ENCODE peak calls at places on chromosomes 13 and 19, in seven cellular contexts. M, V, C, T, U, I and B are unnamed samples.

GRCh38 chr19:38134538-38135149 is 89.4 kb downstream of the DPF1 start:
- DNase-seq in M (no peak), V (no peak), C (peak; percentile 83), T (peak; percentile 28), U (peak; percentile 72), I (no peak), B (peak; percentile 59)

GRCh38 chr19:18194554-18195238 is 1.7 kb downstream of the MPV17L2 start:
- DNase-seq in M (peak; percentile 53), V (no peak), C (peak; percentile 90), T (peak; percentile 37), U (no peak), I (no peak), B (peak; percentile 35)

GRCh38 chr19:35267818-35268545 is 780 bp upstream of the USF2 start:
- DNase-seq in M (peak; percentile 73), V (peak; percentile 93), C (peak; percentile 86), T (peak; percentile 60), U (peak; percentile 66), I (no peak), B (peak; percentile 71)

GRCh38 chr13:78759704-78760103 is 100.7 kb upstream of the OBI1 start:
- DNase-seq in M (no peak), V (no peak), C (no peak), T (no peak), U (peak; percentile 1), I (no peak), B (no peak)

GRCh38 chr19:9945319-9945966 is 9.1 kb upstream of the OLFM2 start:
- DNase-seq in M (peak; percentile 27), V (peak; percentile 98), C (peak; percentile 72), T (peak; percentile 99), U (peak; percentile 99), I (peak; percentile 97), B (no peak)

GRCh38 chr19:49907745-49908446 is 11.2 kb upstream of the IL4I1 start:
- DNase-seq in M (no peak), V (no peak), C (no peak), T (no peak), U (no peak), I (no peak), B (no peak)

GRCh38 chr13:42258747-42259146 is 13.2 kb upstream of the AKAP11 start:
- DNase-seq in M (no peak), V (no peak), C (peak; percentile 75), T (no peak), U (no peak), I (no peak), B (no peak)

GRCh38 chr13:34143637-34144036 is 325.7 kb downstream of the RFC3 start:
- DNase-seq in M (no peak), V (no peak), C (no peak), T (no peak), U (no peak), I (no peak), B (no peak)

GRCh38 chr19:36128392-36128736 is 11.5 kb upstream of the CAPNS1 start:
- DNase-seq in M (peak; percentile 39), V (no peak), C (no peak), T (no peak), U (no peak), I (no peak), B (no peak)

GRCh38 chr13:101305981-101306411 is 110.3 kb downstream of the NALCN start:
- DNase-seq in M (no peak), V (no peak), C (no peak), T (no peak), U (no peak), I (no peak), B (no peak)

GRCh38 chr13:100532090-100532766 is 56.4 kb downstream of the GGACT start:
- DNase-seq in M (no peak), V (no peak), C (peak; percentile 52), T (no peak), U (no peak), I (no peak), B (no peak)

GRCh38 chr19:3268326-3268725 is 43.9 kb downstream of the CELF5 start:
- DNase-seq in M (no peak), V (no peak), C (no peak), T (no peak), U (no peak), I (no peak), B (no peak)

GRCh38 chr13:79989251-79989661 is 351.7 kb downstream of the SPRY2 start:
- DNase-seq in M (no peak), V (no peak), C (no peak), T (no peak), U (peak; percentile 43), I (no peak), B (no peak)

GRCh38 chr13:109593230-109593629 is 193.2 kb downstream of the IRS2 start:
- DNase-seq in M (no peak), V (no peak), C (no peak), T (no peak), U (no peak), I (no peak), B (no peak)

GRCh38 chr13:44021422-44021821 is 141.7 kb downstream of the LACC1 start:
- DNase-seq in M (no peak), V (no peak), C (no peak), T (no peak), U (no peak), I (no peak), B (no peak)

GRCh38 chr19:45615795-45616708 is 14.0 kb upstream of the GPR4 start:
- DNase-seq in M (peak; percentile 79), V (peak; percentile 91), C (peak; percentile 100), T (peak; percentile 94), U (peak; percentile 90), I (peak; percentile 23), B (peak; percentile 98)

GRCh38 chr13:53336441-53337160 is 308.0 kb downstream of the OLFM4 start:
- DNase-seq in M (no peak), V (no peak), C (no peak), T (no peak), U (no peak), I (no peak), B (no peak)

GRCh38 chr13:38803566-38803965 is 116.7 kb downstream of the FREM2 start:
- DNase-seq in M (no peak), V (no peak), C (no peak), T (no peak), U (no peak), I (no peak), B (no peak)

GRCh38 chr19:33674575-33675367 is 53.0 kb downstream of the CHST8 start:
- DNase-seq in M (no peak), V (peak; percentile 79), C (no peak), T (no peak), U (no peak), I (no peak), B (no peak)

GRCh38 chr13:46180393-46180792 is 1.6 kb downstream of the LCP1 start:
- DNase-seq in M (no peak), V (no peak), C (no peak), T (no peak), U (no peak), I (no peak), B (no peak)

GRCh38 chr19:3663838-3664237 is 36.4 kb downstream of the PIP5K1C start:
- DNase-seq in M (no peak), V (no peak), C (no peak), T (no peak), U (no peak), I (no peak), B (no peak)

GRCh38 chr19:17846146-17846545 is 1.6 kb downstream of the JAK3 start:
- DNase-seq in M (no peak), V (no peak), C (no peak), T (no peak), U (no peak), I (no peak), B (no peak)

DNA sequence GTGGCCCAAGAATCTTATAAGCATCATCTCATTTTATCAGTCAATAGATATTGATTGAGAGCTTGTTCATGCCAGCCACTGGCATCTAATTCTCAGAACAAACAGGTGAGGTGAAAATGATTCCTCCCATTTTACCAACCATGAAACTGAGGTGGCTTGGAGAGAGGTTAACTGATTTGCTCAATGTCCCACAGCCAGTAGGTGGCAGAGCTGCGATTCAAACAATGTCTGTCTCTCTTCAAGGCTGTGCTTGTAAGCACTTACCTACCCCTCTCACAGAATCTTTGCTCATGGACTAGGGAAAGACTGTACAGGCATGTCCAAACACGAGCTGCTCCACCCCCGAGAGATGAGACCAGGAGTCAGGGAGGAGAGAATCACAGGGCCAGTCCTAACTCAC is 21.5 kb upstream of the GSX1 start:
- DNase-seq in M (no peak), V (peak; percentile 43), C (peak; percentile 76), T (no peak), U (peak; percentile 35), I (no peak), B (peak; percentile 44)
- TF ChIP-seq CTCF in M (no peak), V (no peak), C (peak; percentile 78), T (peak; percentile 32), U (peak; percentile 43), I (peak; percentile 39), B (no peak)

DNA sequence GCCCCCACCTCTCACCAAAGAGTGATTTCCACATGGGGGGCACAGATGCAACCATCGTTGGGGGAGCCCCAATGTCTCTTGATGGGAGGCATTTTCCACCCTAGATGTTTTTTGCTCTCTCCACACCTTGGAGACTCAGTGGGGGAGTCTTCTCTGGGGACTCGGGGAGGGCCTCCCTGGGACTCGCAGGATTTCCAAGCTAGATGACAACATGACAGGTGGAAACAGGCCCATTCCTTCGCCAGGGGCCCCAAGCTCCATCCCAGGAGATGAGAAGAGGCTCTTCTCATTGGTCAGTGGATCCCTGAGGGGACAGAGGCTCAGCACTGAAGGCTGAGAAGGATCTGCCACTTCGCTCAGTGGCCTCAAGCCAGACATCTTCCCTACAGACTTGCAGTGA is 12.7 kb upstream of the KIR2DL4 start:
- DNase-seq in M (no peak), V (peak; percentile 71), C (no peak), T (no peak), U (no peak), I (no peak), B (no peak)
- TF ChIP-seq CTCF in M (no peak), V (no peak), C (no peak), T (no peak), U (no peak), I (no peak), B (no peak)

DNA sequence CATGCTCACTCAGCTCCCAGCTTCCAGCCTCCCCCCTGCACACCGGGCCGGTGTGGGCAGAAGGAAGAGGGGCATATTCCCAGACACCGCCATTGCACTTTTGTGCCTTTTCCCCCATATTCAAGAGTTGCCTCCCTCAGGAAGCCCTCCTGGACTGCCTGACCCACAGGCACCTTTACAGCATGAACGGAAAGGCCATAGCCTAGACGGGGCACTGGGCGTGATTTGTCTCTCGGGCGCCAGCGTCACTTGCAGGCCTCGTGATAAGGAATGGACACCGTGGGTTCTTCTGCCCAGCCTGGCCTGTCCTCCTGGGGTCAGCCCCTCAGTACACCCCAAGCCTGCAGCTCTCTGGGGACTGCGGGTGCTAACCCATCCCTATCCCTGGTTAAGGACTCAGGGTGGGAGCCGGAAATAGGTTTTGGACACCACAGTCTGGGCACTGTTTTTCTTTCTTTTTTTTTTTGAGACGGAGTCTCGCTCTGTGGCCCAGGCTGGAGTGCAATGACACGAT is 933 bp upstream of the UQCR11 start:
- DNase-seq in M (no peak), V (no peak), C (no peak), T (no peak), U (no peak), I (no peak), B (no peak)
- TF ChIP-seq CTCF in M (no peak), V (no peak), C (no peak), T (no peak), U (no peak), I (no peak), B (no peak)

DNA sequence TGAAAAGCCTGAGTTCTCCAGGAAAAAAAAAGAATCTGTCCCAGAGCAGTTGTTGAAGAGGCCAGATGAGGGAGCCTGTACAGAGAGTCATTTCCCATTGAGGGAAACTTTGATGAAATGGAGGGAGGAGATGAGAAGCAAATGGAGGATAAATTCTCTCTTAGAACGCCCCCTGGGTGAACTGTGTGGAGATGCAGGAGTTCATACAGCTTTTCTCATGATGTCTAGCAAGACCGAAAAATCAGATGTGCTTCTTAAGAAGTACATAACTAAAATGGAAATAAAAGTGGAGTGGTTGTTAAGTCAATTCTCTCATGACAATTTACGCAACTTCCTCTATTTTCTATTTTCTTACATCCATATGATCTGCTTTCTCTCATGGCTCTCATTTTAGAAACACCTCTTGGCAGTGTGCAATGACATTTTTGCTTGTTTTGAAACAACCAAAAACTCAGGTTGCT is 1263.1 kb downstream of the PCDH9 start:
- DNase-seq in M (no peak), V (no peak), C (peak; percentile 66), T (peak; percentile 55), U (peak; percentile 76), I (no peak), B (no peak)
- TF ChIP-seq CTCF in M (no peak), V (no peak), C (peak; percentile 88), T (peak; percentile 43), U (peak; percentile 47), I (peak; percentile 48), B (peak; percentile 46)